ENCODE peak calls at places on chromosomes 2 and 18, in nine cellular contexts. O, C, T, H, L, W, M, Y and E are unnamed samples.
A peak's percentile ranks its signal among the peaks of the same experiment; 100 is the strongest.

GRCh38 chr2:172510083-172510482 is 45.8 kb upstream of the PDK1 start:
- DNase-seq in O (no peak), C (no peak), T (no peak), H (no peak), L (no peak), W (no peak), M (no peak), Y (no peak), E (no peak)

GRCh38 chr18:58604301-58604700 is 24.6 kb downstream of the ALPK2 start:
- DNase-seq in O (no peak), C (no peak), T (no peak), H (no peak), L (no peak), W (no peak), M (peak; percentile 8), Y (no peak), E (no peak)

GRCh38 chr18:32511147-32511546 is 40.5 kb upstream of the GAREM1 start:
- DNase-seq in O (no peak), C (no peak), T (no peak), H (no peak), L (no peak), W (no peak), M (no peak), Y (no peak), E (no peak)

GRCh38 chr2:74742486-74742885 is 88.4 kb downstream of the SEMA4F start:
- DNase-seq in O (no peak), C (no peak), T (no peak), H (no peak), L (no peak), W (no peak), M (no peak), Y (no peak), E (no peak)

GRCh38 chr2:106107509-106108131 is 86.5 kb downstream of the UXS1 start:
- DNase-seq in O (no peak), C (no peak), T (no peak), H (no peak), L (no peak), W (no peak), M (peak; percentile 69), Y (no peak), E (peak; percentile 41)

GRCh38 chr2:45300026-45300750 is 290.9 kb upstream of the SIX2 start:
- DNase-seq in O (peak; percentile 54), C (no peak), T (no peak), H (peak; percentile 43), L (peak; percentile 38), W (no peak), M (no peak), Y (no peak), E (no peak)

GRCh38 chr18:13211537-13211936 is 7.0 kb upstream of the LDLRAD4 start:
- DNase-seq in O (no peak), C (no peak), T (no peak), H (no peak), L (no peak), W (no peak), M (peak; percentile 46), Y (no peak), E (no peak)

GRCh38 chr2:42969231-42970150 is 177.1 kb upstream of the HAAO start:
- DNase-seq in O (no peak), C (peak; percentile 48), T (no peak), H (no peak), L (no peak), W (no peak), M (no peak), Y (no peak), E (no peak)

GRCh38 chr2:150983498-150983897 is 278.2 kb downstream of the RBM43 start:
- DNase-seq in O (no peak), C (no peak), T (no peak), H (no peak), L (no peak), W (no peak), M (no peak), Y (no peak), E (no peak)

GRCh38 chr2:203437516-203437915 is 97.6 kb downstream of the RAPH1 start:
- DNase-seq in O (no peak), C (no peak), T (no peak), H (no peak), L (no peak), W (no peak), M (no peak), Y (no peak), E (no peak)

GRCh38 chr2:82896117-82896516 is 1563.0 kb downstream of the SUCLG1 start:
- DNase-seq in O (no peak), C (no peak), T (no peak), H (no peak), L (no peak), W (no peak), M (no peak), Y (no peak), E (no peak)

GRCh38 chr2:226435146-226435545 is 364.5 kb downstream of the IRS1 start:
- DNase-seq in O (no peak), C (no peak), T (no peak), H (no peak), L (no peak), W (no peak), M (no peak), Y (no peak), E (no peak)

GRCh38 chr2:165790461-165790860 is 3.6 kb downstream of the GALNT3 start:
- DNase-seq in O (no peak), C (no peak), T (no peak), H (no peak), L (no peak), W (no peak), M (no peak), Y (no peak), E (no peak)

GRCh38 chr2:13230221-13230620 is 513.5 kb downstream of the TRIB2 start:
- DNase-seq in O (no peak), C (no peak), T (no peak), H (no peak), L (no peak), W (no peak), M (no peak), Y (no peak), E (no peak)

GRCh38 chr2:72934683-72935610 is 17.6 kb downstream of the EMX1 start:
- DNase-seq in O (peak; percentile 43), C (peak; percentile 50), T (no peak), H (no peak), L (peak; percentile 51), W (no peak), M (no peak), Y (no peak), E (no peak)

GRCh38 chr2:20211420-20211819 is 13.5 kb downstream of the SDC1 start:
- DNase-seq in O (no peak), C (no peak), T (no peak), H (no peak), L (no peak), W (no peak), M (no peak), Y (no peak), E (no peak)

GRCh38 chr18:47758000-47758399 is 172.5 kb downstream of the SMAD2 start:
- DNase-seq in O (no peak), C (no peak), T (no peak), H (peak; percentile 16), L (no peak), W (no peak), M (no peak), Y (no peak), E (no peak)
- TF ChIP-seq CTCF in O (peak; percentile 21), C (peak; percentile 25), T (peak; percentile 28), H (no peak), L (peak; percentile 28), W (no peak), M (no peak), Y (no peak), E (peak; percentile 2)

GRCh38 chr2:2827691-2828315 is 496.7 kb upstream of the MYT1L start:
- DNase-seq in O (no peak), C (peak; percentile 55), T (no peak), H (no peak), L (no peak), W (no peak), M (peak; percentile 68), Y (no peak), E (no peak)
- TF ChIP-seq POLR2A in O (no peak), C (no peak), T (no peak), H (no peak), L (no peak), W (no peak), M (no peak), Y (no peak), E (no peak)

GRCh38 chr2:27069961-27070618 is 1.4 kb downstream of the OST4 start:
- DNase-seq in O (no peak), C (peak; percentile 64), T (no peak), H (no peak), L (no peak), W (no peak), M (no peak), Y (no peak), E (no peak)

GRCh38 chr2:27071990-27072830 is 756 bp upstream of the OST4 start:
- DNase-seq in O (peak; percentile 75), C (peak; percentile 83), T (peak; percentile 88), H (peak; percentile 32), L (peak; percentile 51), W (no peak), M (peak; percentile 90), Y (peak; percentile 35), E (no peak)

GRCh38 chr2:27070653-27071276 is 689 bp downstream of the OST4 start:
- DNase-seq in O (no peak), C (peak; percentile 51), T (no peak), H (no peak), L (no peak), W (no peak), M (no peak), Y (no peak), E (no peak)

GRCh38 chr2:27072950-27073349 is 1.5 kb upstream of the OST4 start:
- DNase-seq in O (no peak), C (no peak), T (no peak), H (no peak), L (no peak), W (no peak), M (no peak), Y (no peak), E (no peak)

DNA sequence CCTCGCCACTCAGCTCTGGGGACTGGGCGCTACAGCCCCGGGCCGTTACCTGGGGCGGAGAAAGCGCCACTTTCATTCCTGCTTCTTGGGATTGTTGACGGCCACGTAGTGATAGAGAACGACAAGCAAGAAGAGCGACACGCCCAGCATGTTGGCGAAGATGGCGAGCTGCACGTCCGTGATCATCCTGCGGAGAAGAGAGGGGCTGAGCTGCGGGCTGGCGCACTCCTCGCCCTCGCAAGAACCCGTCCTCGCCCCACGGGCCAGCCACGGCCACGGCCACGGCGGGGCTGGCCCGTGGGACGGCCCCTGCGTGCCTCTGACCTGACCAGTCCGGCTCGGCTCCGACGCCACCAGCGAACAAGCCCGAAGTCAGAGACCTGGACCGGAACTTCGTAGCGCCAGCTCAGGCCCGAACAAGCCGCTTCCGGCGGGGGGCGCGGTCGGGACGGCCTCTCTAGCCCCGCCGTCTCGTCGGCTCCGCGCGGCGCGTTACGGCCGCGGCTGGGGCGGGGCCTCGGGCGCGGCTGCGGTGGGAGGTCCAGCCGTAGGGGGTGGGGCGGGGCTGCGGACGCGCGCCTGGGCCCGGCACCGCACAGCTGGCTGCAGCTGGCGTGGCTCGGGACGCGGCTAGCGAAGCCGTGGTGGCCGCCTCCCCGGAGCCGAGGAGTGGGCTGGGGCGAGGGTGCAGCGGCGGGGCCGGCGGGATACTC is at the start of gene OST4:
- DNase-seq in O (peak; percentile 96), C (peak; percentile 99), T (peak; percentile 95), H (peak; percentile 92), L (peak; percentile 95), W (peak; percentile 86), M (peak; percentile 98), Y (peak; percentile 91), E (peak; percentile 97)
- TF ChIP-seq CTCF in O (no peak), C (no peak), T (no peak), H (no peak), L (no peak), W (peak; percentile 48), M (no peak), Y (no peak), E (peak; percentile 3)

GRCh38 chr2:241762933-241763369 is 13.7 kb upstream of the GAL3ST2 start:
- DNase-seq in O (peak; percentile 38), C (peak; percentile 81), T (no peak), H (no peak), L (peak; percentile 29), W (no peak), M (peak; percentile 66), Y (peak; percentile 41), E (no peak)
- TF ChIP-seq POLR2A in O (no peak), C (no peak), T (no peak), H (no peak), L (no peak), W (no peak), M (no peak), Y (no peak), E (no peak)